ENCODE peak calls at places on chromosomes 5 and 9, in nine cellular contexts. U is mammary epithelial cell; V is GM13976; Q is epithelial cell of proximal tubule; T is HEK293T; Y is heart right ventricle; J is KG1; W is CD8-positive, alpha-beta T cell; O is RWPE1. X is an unnamed sample.

GRCh38 chr9:90914868-90915483 is 113.4 kb downstream of the SYK start:
- DNase-seq in U (peak), V (peak), Q (no peak), T (peak), Y (peak), J (peak), W (peak), O (peak), X (peak)

GRCh38 chr9:16720386-16720785 is 150.1 kb downstream of the BNC2 start:
- DNase-seq in U (no peak), V (no peak), Q (no peak), T (no peak), Y (no peak), J (no peak), W (no peak), O (no peak), X (no peak)

GRCh38 chr5:14351845-14352712 is 208.9 kb downstream of the TRIO start:
- DNase-seq in U (peak), V (peak), Q (no peak), T (peak), Y (peak), J (peak), W (peak), O (peak), X (peak)

GRCh38 chr9:130382086-130382485 is 62.7 kb upstream of the ASS1 start:
- DNase-seq in U (no peak), V (no peak), Q (no peak), T (no peak), Y (no peak), J (no peak), W (no peak), O (no peak), X (no peak)

GRCh38 chr5:150583541-150584225 is 56.8 kb upstream of the SYNPO start:
- DNase-seq in U (no peak), V (no peak), Q (no peak), T (no peak), Y (no peak), J (no peak), W (no peak), O (no peak), X (no peak)

GRCh38 chr9:81724242-81724889 is 35.0 kb upstream of the TLE1 start:
- DNase-seq in U (no peak), V (no peak), Q (no peak), T (peak), Y (peak), J (no peak), W (no peak), O (no peak), X (no peak)

GRCh38 chr5:124289641-124290201 is 456.7 kb downstream of the ZNF608 start:
- DNase-seq in U (peak), V (no peak), Q (no peak), T (peak), Y (peak), J (no peak), W (no peak), O (no peak), X (no peak)

GRCh38 chr5:68886814-68887213 is 207.0 kb upstream of the SLC30A5 start:
- DNase-seq in U (no peak), V (no peak), Q (no peak), T (no peak), Y (no peak), J (no peak), W (no peak), O (no peak), X (no peak)

GRCh38 chr5:59543826-59544442 is 349.6 kb downstream of the PDE4D start:
- DNase-seq in U (no peak), V (no peak), Q (peak), T (no peak), Y (no peak), J (no peak), W (no peak), O (no peak), X (no peak)

GRCh38 chr9:97570899-97571298 is 62.3 kb downstream of the TSTD2 start:
- DNase-seq in U (no peak), V (no peak), Q (no peak), T (no peak), Y (peak), J (no peak), W (no peak), O (no peak), X (no peak)

GRCh38 chr5:172187118-172188032 is 649 bp downstream of the STK10 start:
- DNase-seq in U (peak), V (peak), Q (no peak), T (peak), Y (peak), J (peak), W (peak), O (peak), X (peak)

GRCh38 chr5:32160228-32160627 is 13.9 kb downstream of the GOLPH3 start:
- DNase-seq in U (no peak), V (no peak), Q (no peak), T (no peak), Y (no peak), J (no peak), W (no peak), O (no peak), X (no peak)

GRCh38 chr9:97981828-97982164 is 1.3 kb upstream of the ANP32B start:
- DNase-seq in U (no peak), V (no peak), Q (no peak), T (no peak), Y (no peak), J (no peak), W (no peak), O (no peak), X (no peak)

GRCh38 chr9:98432960-98433359 is 177.5 kb upstream of the TBC1D2 start:
- DNase-seq in U (no peak), V (no peak), Q (no peak), T (no peak), Y (no peak), J (no peak), W (no peak), O (no peak), X (no peak)

GRCh38 chr5:158979290-158979689 is 120.4 kb downstream of the EBF1 start:
- DNase-seq in U (no peak), V (no peak), Q (no peak), T (no peak), Y (no peak), J (no peak), W (no peak), O (no peak), X (no peak)

GRCh38 chr9:71819115-71819739 is 50.9 kb upstream of the CEMIP2 start:
- DNase-seq in U (no peak), V (peak), Q (no peak), T (peak), Y (peak), J (no peak), W (peak), O (peak), X (peak)

GRCh38 chr9:5185220-5185840 is at the start of gene INSL6:
- DNase-seq in U (no peak), V (no peak), Q (no peak), T (no peak), Y (no peak), J (no peak), W (no peak), O (no peak), X (no peak)

GRCh38 chr9:70411141-70411929 is 3.1 kb downstream of the KLF9 start:
- DNase-seq in U (peak), V (no peak), Q (no peak), T (no peak), Y (peak), J (no peak), W (peak), O (peak), X (no peak)

GRCh38 chr5:133552925-133553525 is 59.3 kb downstream of the FSTL4 start:
- DNase-seq in U (peak), V (peak), Q (no peak), T (peak), Y (peak), J (no peak), W (peak), O (peak), X (peak)

GRCh38 chr5:83721878-83722779 is 1.5 kb upstream of the HAPLN1 start:
- DNase-seq in U (peak), V (peak), Q (no peak), T (peak), Y (peak), J (peak), W (no peak), O (peak), X (no peak)

GRCh38 chr9:94922098-94922607 is 195.7 kb downstream of the AOPEP start:
- DNase-seq in U (peak), V (no peak), Q (peak), T (no peak), Y (no peak), J (no peak), W (no peak), O (peak), X (no peak)

GRCh38 chr9:95211028-95211427 is 106.5 kb downstream of the FANCC start:
- DNase-seq in U (no peak), V (no peak), Q (no peak), T (no peak), Y (no peak), J (no peak), W (no peak), O (no peak), X (no peak)

GRCh38 chr9:2229109-2229733 is 214.1 kb downstream of the SMARCA2 start:
- DNase-seq in U (peak), V (peak), Q (no peak), T (no peak), Y (no peak), J (no peak), W (no peak), O (no peak), X (no peak)

GRCh38 chr5:61298580-61298979 is 33.5 kb upstream of the ZSWIM6 start:
- DNase-seq in U (peak), V (no peak), Q (no peak), T (no peak), Y (no peak), J (no peak), W (no peak), O (no peak), X (no peak)

GRCh38 chr5:79759436-79759835 is 69.8 kb downstream of the CMYA5 start:
- DNase-seq in U (peak), V (no peak), Q (no peak), T (no peak), Y (no peak), J (no peak), W (no peak), O (no peak), X (no peak)

GRCh38 chr9:115008536-115008935 is 78.1 kb upstream of the TNFSF8 start:
- DNase-seq in U (peak), V (no peak), Q (peak), T (no peak), Y (no peak), J (no peak), W (no peak), O (peak), X (no peak)